ENCODE peak calls at places on chromosomes 3 and 15, in four cellular contexts. A is left lung, Z is uterus, Y is AG09309. N is an unnamed sample.
A peak's percentile ranks its signal among the peaks of the same experiment; 100 is the strongest.

GRCh38 chr3:192397012-192397411 is 330.3 kb downstream of the FGF12 start:
- DNase-seq in A (no peak), Z (no peak), Y (no peak), N (no peak)

GRCh38 chr3:124579641-124580040 is 150.6 kb upstream of the UMPS start:
- DNase-seq in A (no peak), Z (no peak), Y (no peak), N (no peak)

GRCh38 chr3:153315781-153316180 is 153.8 kb downstream of the RAP2B start:
- DNase-seq in A (no peak), Z (no peak), Y (peak; percentile 87), N (no peak)

GRCh38 chr3:58164916-58165821 is 45.6 kb downstream of the DNASE1L3 start:
- DNase-seq in A (no peak), Z (peak; percentile 58), Y (no peak), N (no peak)

GRCh38 chr3:193782280-193782654 is 189.3 kb downstream of the OPA1 start:
- DNase-seq in A (peak; percentile 46), Z (no peak), Y (no peak), N (no peak)

GRCh38 chr3:50165388-50166308 is 10.5 kb downstream of the SEMA3F start:
- DNase-seq in A (no peak), Z (no peak), Y (peak; percentile 43), N (no peak)

GRCh38 chr3:57100046-57100695 is 39.7 kb downstream of the SPATA12 start:
- DNase-seq in A (peak; percentile 40), Z (peak; percentile 83), Y (peak; percentile 38), N (no peak)

GRCh38 chr3:20648294-20648693 is 462.3 kb upstream of the SGO1 start:
- DNase-seq in A (no peak), Z (no peak), Y (peak; percentile 87), N (no peak)

GRCh38 chr15:70605606-70606410 is 157.6 kb downstream of the UACA start:
- DNase-seq in A (peak; percentile 54), Z (peak; percentile 77), Y (no peak), N (no peak)

GRCh38 chr15:68630836-68631235 is 52.0 kb downstream of the CORO2B start:
- DNase-seq in A (no peak), Z (no peak), Y (no peak), N (no peak)

GRCh38 chr3:116140100-116140689 is 305.1 kb downstream of the LSAMP start:
- DNase-seq in A (no peak), Z (no peak), Y (no peak), N (no peak)

GRCh38 chr15:99509686-99510461 is 55.9 kb upstream of the MEF2A start:
- DNase-seq in A (no peak), Z (no peak), Y (no peak), N (no peak)

GRCh38 chr3:25007974-25008658 is 419.9 kb upstream of the RARB start:
- DNase-seq in A (no peak), Z (peak; percentile 26), Y (peak; percentile 14), N (no peak)

GRCh38 chr3:134078169-134078821 is 48.6 kb upstream of the SLCO2A1 start:
- DNase-seq in A (no peak), Z (no peak), Y (no peak), N (no peak)

GRCh38 chr3:134074790-134075567 is 45.3 kb upstream of the SLCO2A1 start:
- DNase-seq in A (no peak), Z (no peak), Y (no peak), N (no peak)

GRCh38 chr3:134075568-134075825 is 45.8 kb upstream of the SLCO2A1 start:
- DNase-seq in A (no peak), Z (no peak), Y (no peak), N (no peak)

GRCh38 chr3:134077649-134078081 is 47.9 kb upstream of the SLCO2A1 start:
- DNase-seq in A (no peak), Z (no peak), Y (no peak), N (peak; percentile 4)

GRCh38 chr3:134076816-134077215 is 47.1 kb upstream of the SLCO2A1 start:
- DNase-seq in A (no peak), Z (no peak), Y (no peak), N (no peak)
- TF ChIP-seq CTCF in A (no peak), Z (no peak), Y (no peak), N (no peak)

GRCh38 chr3:13346481-13347389 is 73.4 kb downstream of the NUP210 start:
- DNase-seq in A (peak; percentile 38), Z (no peak), Y (no peak), N (no peak)
- TF ChIP-seq CTCF in A (no peak), Z (no peak), Y (no peak), N (no peak)

GRCh38 chr3:3015472-3016089 is 94.6 kb downstream of the IL5RA start:
- DNase-seq in A (no peak), Z (no peak), Y (no peak), N (no peak)
- TF ChIP-seq CTCF in A (peak; percentile 12), Z (peak; percentile 50), Y (no peak), N (no peak)

GRCh38 chr3:14997941-14998340 is 50.6 kb downstream of the NR2C2 start:
- DNase-seq in A (no peak), Z (no peak), Y (no peak), N (no peak)
- TF ChIP-seq CTCF in A (no peak), Z (no peak), Y (no peak), N (no peak)

DNA sequence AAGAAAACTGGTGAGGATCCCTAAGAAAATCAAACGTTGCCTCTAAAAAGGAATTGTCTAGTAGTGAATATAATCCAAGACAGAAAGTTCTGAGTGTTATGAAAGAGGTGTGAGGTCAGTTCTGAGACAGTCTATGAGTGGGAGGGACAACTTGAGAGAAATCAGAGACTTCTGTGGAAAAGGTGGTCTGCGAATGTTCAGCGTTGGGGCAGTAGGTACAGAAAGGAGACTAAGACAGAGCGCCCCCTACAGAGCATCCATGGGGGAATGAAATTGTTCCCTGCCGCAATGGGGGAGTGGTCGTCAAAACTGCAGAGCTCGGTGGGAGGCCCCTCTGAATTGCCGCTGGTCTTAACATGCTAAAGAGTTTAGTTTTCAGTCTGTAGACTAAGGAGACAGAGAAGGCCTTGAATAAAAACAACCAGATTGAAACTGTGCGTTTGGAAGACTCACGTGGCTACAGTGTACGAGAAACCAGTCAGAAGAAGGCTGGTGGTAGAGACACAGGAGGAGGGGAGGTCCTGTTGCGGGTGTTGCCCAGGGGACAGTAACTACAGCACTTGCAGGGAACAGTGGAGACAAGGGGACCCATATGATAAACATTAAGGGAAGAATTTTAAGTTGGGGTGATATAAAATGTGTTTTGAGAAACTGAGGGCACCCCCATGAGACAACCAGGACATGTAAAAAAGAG is 6.9 kb downstream of the TNIK start:
- DNase-seq in A (no peak), Z (no peak), Y (no peak), N (no peak)
- TF ChIP-seq CTCF in A (no peak), Z (no peak), Y (peak; percentile 11), N (no peak)